ENCODE peak calls at places on chromosomes 12 and 14, in six cellular contexts. F, V, I, Q, E and B are unnamed samples. For H3K27me3 and H3K4me1, the result is how much of the 10 kb centered on the place peaks cover.

GRCh38 chr12:107328442-107329133 is 235.2 kb upstream of the CRY1 start:
- DNase-seq in Q (peak), F (peak), V (no peak), E (no peak), I (peak), B (no peak)

GRCh38 chr12:19234171-19234704 is 104.7 kb downstream of the PLEKHA5 start:
- DNase-seq in F (peak), V (no peak), I (peak), E (no peak), Q (peak), B (no peak)

GRCh38 chr12:7961395-7962188 is 25.6 kb upstream of the SLC2A3 start:
- DNase-seq in F (peak), V (no peak), I (peak), E (no peak), Q (no peak), B (no peak)

GRCh38 chr14:99273724-99274345 is 1.8 kb upstream of the BCL11B start:
- DNase-seq in V (no peak), Q (peak), I (no peak), F (no peak), E (no peak), B (no peak)

GRCh38 chr14:103339561-103339960 is 5.5 kb downstream of the EIF5 start:
- DNase-seq in F (no peak), I (no peak), V (no peak), E (no peak), Q (no peak), B (no peak)

GRCh38 chr12:45828402-45828801 is 98.9 kb downstream of the ARID2 start:
- DNase-seq in V (no peak), I (no peak), Q (no peak), E (no peak), F (no peak), B (no peak)

GRCh38 chr12:46473634-46474201 is 101.1 kb upstream of the SLC38A2 start:
- DNase-seq in F (peak), V (no peak), I (peak), E (no peak), Q (peak), B (no peak)

GRCh38 chr12:112349440-112349839 is 32.8 kb downstream of the HECTD4 start:
- DNase-seq in I (no peak), E (no peak), V (no peak), F (peak), Q (no peak), B (no peak)

GRCh38 chr14:104267895-104268294 is 129.5 kb downstream of the KIF26A start:
- DNase-seq in E (peak), Q (peak), V (no peak), F (no peak), I (no peak), B (no peak)

GRCh38 chr12:124422570-124423523 is 128.0 kb downstream of the RFLNA start:
- DNase-seq in F (peak), V (no peak), Q (no peak), I (peak), E (no peak), B (no peak)

GRCh38 chr12:112963227-112963861 is 15.0 kb upstream of the OAS2 start:
- DNase-seq in F (no peak), Q (no peak), E (no peak), I (no peak), V (no peak), B (no peak)

GRCh38 chr12:114926341-114926740 is 242.4 kb upstream of the TBX3 start:
- DNase-seq in V (no peak), E (no peak), Q (no peak), F (no peak), I (no peak), B (no peak)

GRCh38 chr12:105736498-105736897 is 402.3 kb downstream of the NUAK1 start:
- DNase-seq in V (no peak), F (no peak), Q (peak), E (no peak), I (no peak), B (no peak)

GRCh38 chr12:86137936-86138335 is 118.3 kb downstream of the MGAT4C start:
- DNase-seq in F (peak), V (no peak), Q (no peak), I (peak), E (no peak), B (no peak)

GRCh38 chr14:103696466-103697071 is 18.7 kb downstream of the XRCC3 start:
- DNase-seq in I (peak), E (no peak), F (peak), Q (no peak), V (no peak), B (no peak)

GRCh38 chr12:121989266-121989950 is 32.3 kb upstream of the BCL7A start:
- DNase-seq in F (no peak), I (no peak), V (no peak), Q (no peak), E (no peak), B (no peak)

GRCh38 chr12:19885092-19885813 is 446.0 kb downstream of the AEBP2 start:
- DNase-seq in F (peak), E (no peak), V (no peak), Q (no peak), I (no peak), B (no peak)

GRCh38 chr12:58233886-58234285 is 292.5 kb downstream of the ATP23 start:
- DNase-seq in I (no peak), E (no peak), V (no peak), F (no peak), Q (no peak), B (no peak)
- H2BK15ac ChIP-seq in I (no peak), E (no peak), V (no peak), F (no peak), Q (no peak), B (no peak)

DNA sequence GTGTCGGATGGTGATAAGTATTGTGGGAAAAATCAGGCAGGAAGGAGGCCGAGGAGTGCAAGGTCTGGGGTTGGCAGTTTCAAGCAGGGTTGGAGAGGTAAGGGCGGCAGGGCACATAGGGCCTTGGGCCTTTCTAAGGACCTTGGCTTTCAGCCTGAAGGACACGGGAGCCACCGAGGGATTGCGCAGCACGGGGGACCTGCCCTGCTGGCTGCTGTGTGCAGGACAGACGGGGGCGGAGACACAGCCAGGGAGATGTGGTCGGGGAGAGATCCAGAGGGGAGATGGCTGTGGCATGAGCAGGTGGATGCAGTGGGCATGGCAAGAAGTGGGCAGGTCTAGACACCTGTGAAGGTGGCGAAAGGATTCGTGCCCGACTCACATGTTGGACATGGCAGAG is 14.7 kb downstream of the OTUB2 start:
- DNase-seq in I (no peak), E (no peak), F (no peak), Q (no peak), V (no peak), B (no peak)
- H3K27me3 ChIP-seq in I (under half), E (under half), F (under half), Q (under half), V (under half), B (under half)

DNA sequence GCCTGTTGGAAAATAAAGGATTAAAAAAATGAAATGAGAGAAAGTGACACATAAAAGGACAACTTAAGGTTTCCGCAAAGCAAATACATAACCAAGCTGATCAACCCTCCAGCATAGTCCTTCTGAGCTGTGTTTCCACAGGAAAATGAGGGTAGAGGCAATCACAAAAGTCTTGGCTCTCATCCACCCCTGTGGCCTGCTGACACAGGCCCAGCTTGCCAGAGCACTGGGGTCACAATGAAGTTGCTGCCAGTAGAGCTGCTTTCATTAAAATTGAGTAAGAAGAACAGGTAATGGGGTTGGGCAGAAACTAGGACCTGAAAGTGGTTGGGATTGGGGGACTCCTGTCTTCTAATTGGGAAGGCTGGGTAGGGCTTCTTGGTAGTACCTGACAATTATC is 65.9 kb downstream of the RERG start:
- DNase-seq in F (no peak), I (no peak), E (no peak), Q (no peak), V (no peak), B (no peak)
- H3K4me1 ChIP-seq in F (under half), I (under half), E (under half), Q (under half), V (under half), B (under half)

GRCh38 chr14:61543946-61544345 is 151.4 kb upstream of the HIF1A start:
- DNase-seq in E (no peak), F (no peak), Q (no peak), V (no peak), I (no peak), B (no peak)
- H2BK15ac ChIP-seq in E (no peak), F (peak), Q (no peak), V (no peak), I (peak), B (no peak)

DNA sequence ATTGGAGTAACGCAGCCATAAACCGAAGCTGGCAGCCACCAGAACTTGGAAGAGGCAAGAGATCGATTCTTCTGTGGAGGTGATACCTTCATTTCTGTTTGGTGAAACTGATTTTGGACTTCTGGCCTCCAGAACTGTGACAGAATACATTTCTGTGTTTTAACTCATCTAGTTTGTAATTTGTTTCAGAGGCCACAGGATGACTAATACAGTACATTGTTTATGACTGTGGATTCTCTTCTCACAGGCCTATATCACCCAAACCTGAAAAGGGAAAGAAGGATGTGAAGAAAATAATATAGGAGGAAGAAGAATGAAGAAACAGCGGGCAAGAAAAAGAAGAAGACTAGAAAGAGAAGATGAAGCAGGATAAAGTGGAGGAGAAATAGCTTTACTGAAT is 263.8 kb upstream of the DIO2 start:
- DNase-seq in Q (no peak), E (no peak), F (peak), V (no peak), I (peak), B (no peak)
- H3K27me3 ChIP-seq in Q (under half), E (under half), F (under half), V (under half), I (under half), B (under half)

DNA sequence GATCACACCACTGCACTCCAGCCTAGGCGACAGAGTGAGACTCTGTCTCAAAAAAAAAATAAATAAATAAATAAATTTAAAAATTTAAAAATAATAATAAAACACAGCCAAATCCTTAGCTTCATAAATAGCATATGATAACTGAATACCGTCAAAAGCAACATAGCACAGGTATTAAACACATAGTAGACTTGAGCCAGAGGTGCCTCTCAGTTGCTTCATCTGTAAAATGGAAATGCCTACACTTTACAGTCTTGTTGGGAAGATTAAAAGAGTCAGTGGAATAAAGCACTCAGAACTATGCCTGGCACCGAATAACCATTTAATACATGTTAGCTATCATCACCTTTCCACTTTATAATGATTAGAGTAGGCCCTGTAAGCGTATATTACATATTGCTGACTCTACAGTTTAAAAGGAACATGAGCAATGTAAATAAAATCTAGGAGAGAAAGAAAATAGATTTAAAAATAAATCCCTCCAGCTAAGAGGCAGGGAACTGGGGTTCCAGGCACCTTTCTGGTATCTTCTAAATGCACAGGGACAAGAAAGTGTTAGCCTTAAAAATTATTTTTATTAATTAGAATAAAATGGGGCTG is 7.8 kb upstream of the DCAF11 start:
- DNase-seq in I (no peak), Q (no peak), V (no peak), E (no peak), F (no peak), B (no peak)
- H3K4me1 ChIP-seq in I (under half), Q (under half), V (under half), E (under half), F (under half), B (under half)

GRCh38 chr12:56188786-56189335 is 422 bp downstream of the SMARCC2 start:
- DNase-seq in V (no peak), Q (peak), I (no peak), F (no peak), E (peak), B (peak)
- H2BK15ac ChIP-seq in V (no peak), Q (no peak), I (peak), F (no peak), E (no peak), B (peak)

GRCh38 chr14:54300881-54301280 is 95.9 kb upstream of the CDKN3 start:
- DNase-seq in F (no peak), I (no peak), E (no peak), V (no peak), Q (no peak), B (no peak)
- H3K27me3 ChIP-seq in F (under half), I (under half), E (under half), V (under half), Q (under half), B (half or more)